ENCODE peak calls at places on chromosome 9, in nine cellular contexts. R, O, C, Y, F, P, S, X and A are unnamed samples.

GRCh38 chr9:28365736-28366135 is 792.5 kb upstream of the C9orf72 start:
- DNase-seq in F (no peak), P (no peak), R (no peak), S (no peak), X (no peak), C (no peak), O (no peak), Y (no peak), A (no peak)

GRCh38 chr9:2281803-2282185 is 266.6 kb downstream of the SMARCA2 start:
- DNase-seq in S (no peak), Y (no peak), R (no peak), F (no peak), O (no peak), X (no peak), P (no peak), C (no peak), A (no peak)

GRCh38 chr9:117739620-117740347 is 35.6 kb downstream of the TLR4 start:
- DNase-seq in Y (no peak), X (no peak), S (no peak), P (no peak), O (no peak), C (no peak), F (no peak), R (no peak), A (no peak)

GRCh38 chr9:94840738-94841137 is 114.2 kb downstream of the AOPEP start:
- DNase-seq in P (no peak), F (no peak), O (no peak), C (no peak), X (no peak), Y (no peak), R (no peak), S (no peak), A (no peak)

GRCh38 chr9:5321058-5321457 is 16.5 kb upstream of the RLN2 start:
- DNase-seq in X (no peak), P (no peak), R (no peak), O (no peak), Y (no peak), F (no peak), S (no peak), C (no peak), A (no peak)

GRCh38 chr9:138100711-138101349 is 223.2 kb downstream of the CACNA1B start:
- DNase-seq in C (no peak), O (peak; percentile 47), Y (no peak), S (no peak), X (no peak), P (no peak), F (no peak), R (no peak), A (no peak)

GRCh38 chr9:134366223-134367031 is 40.2 kb downstream of the RXRA start:
- DNase-seq in R (peak; percentile 96), Y (peak; percentile 85), S (peak; percentile 94), O (peak; percentile 93), F (no peak), C (no peak), P (no peak), X (peak; percentile 87), A (no peak)

GRCh38 chr9:108445431-108446018 is 410.3 kb downstream of the ACTL7B start:
- DNase-seq in O (no peak), C (no peak), S (no peak), Y (no peak), F (no peak), R (no peak), X (peak; percentile 83), P (no peak), A (no peak)

GRCh38 chr9:72363908-72364678 is 915 bp downstream of the ZFAND5 start:
- DNase-seq in Y (no peak), F (peak; percentile 66), P (peak; percentile 64), O (peak; percentile 95), R (peak; percentile 67), C (peak; percentile 84), S (peak; percentile 52), X (peak; percentile 64), A (peak; percentile 73)

GRCh38 chr9:92964607-92964975 is 17.3 kb downstream of the FGD3 start:
- DNase-seq in R (no peak), X (no peak), F (no peak), O (peak; percentile 89), P (no peak), Y (no peak), S (no peak), C (no peak), A (peak; percentile 24)